ENCODE peak calls at places on chromosome 16, in seven cellular contexts. W is ELF-1; L is memory B cell; U is AG09319; G is stimulated activated CD4-positive, alpha-beta T cell treated with anti-CD3 and anti-CD28 coated beads, Interleukin-4, amount 100 ng/mL, for 1 hour; A is NCI-H69; K is type B pancreatic cell. T is an unnamed sample.

GRCh38 chr16:46607529-46607928 is 13.7 kb downstream of the SHCBP1 start:
- DNase-seq in L (no peak), W (no peak), G (no peak), U (peak; percentile 54), A (peak; percentile 20), K (no peak), T (no peak)

GRCh38 chr16:57479043-57479421 is 7.3 kb downstream of the DOK4 start:
- DNase-seq in K (no peak), G (no peak), A (peak; percentile 44), W (no peak), U (no peak), L (no peak), T (no peak)

GRCh38 chr16:50588276-50588675 is 40.1 kb downstream of the NKD1 start:
- DNase-seq in A (peak; percentile 40), U (no peak), L (no peak), G (no peak), W (no peak), K (no peak), T (no peak)

GRCh38 chr16:73713817-73714495 is 582.7 kb upstream of the PSMD7 start:
- DNase-seq in W (peak; percentile 39), K (no peak), A (peak; percentile 25), U (no peak), G (no peak), L (no peak), T (no peak)

GRCh38 chr16:27685802-27686201 is 135.9 kb downstream of the KATNIP start:
- DNase-seq in W (no peak), L (no peak), G (no peak), U (peak; percentile 7), K (no peak), A (peak; percentile 52), T (no peak)

GRCh38 chr16:81551141-81551808 is 106.7 kb downstream of the CMIP start:
- DNase-seq in K (no peak), W (no peak), L (no peak), G (no peak), U (no peak), A (no peak), T (no peak)

GRCh38 chr16:78770353-78771091 is 671.1 kb downstream of the WWOX start:
- DNase-seq in U (no peak), G (peak; percentile 80), L (peak; percentile 87), K (no peak), W (peak; percentile 90), A (no peak), T (peak; percentile 70)

GRCh38 chr16:17416461-17417221 is 54.1 kb downstream of the XYLT1 start:
- DNase-seq in W (peak; percentile 77), K (no peak), L (peak; percentile 57), G (peak; percentile 30), A (no peak), U (no peak), T (peak; percentile 57)

GRCh38 chr16:19745286-19746018 is 27.4 kb downstream of the IQCK start:
- DNase-seq in W (no peak), K (no peak), U (peak; percentile 11), A (no peak), L (no peak), G (no peak), T (no peak)

GRCh38 chr16:76955629-76956028 is 235.4 kb upstream of the MON1B start:
- DNase-seq in G (no peak), W (no peak), A (no peak), K (no peak), U (no peak), L (no peak), T (no peak)

GRCh38 chr16:86018487-86018886 is 119.5 kb downstream of the IRF8 start:
- DNase-seq in K (no peak), G (no peak), A (no peak), U (no peak), W (peak; percentile 30), L (peak; percentile 41), T (peak; percentile 18)

GRCh38 chr16:62853887-62854286 is 817.6 kb upstream of the CDH8 start:
- DNase-seq in U (no peak), L (no peak), W (no peak), G (no peak), A (peak; percentile 74), K (no peak), T (no peak)

GRCh38 chr16:5033256-5034166 is at the start of gene NAGPA:
- DNase-seq in A (peak; percentile 92), G (peak; percentile 84), U (peak; percentile 55), L (peak; percentile 84), W (peak; percentile 85), K (peak; percentile 89), T (peak; percentile 82)

GRCh38 chr16:81061855-81062608 is 15.0 kb downstream of the C16orf46 start:
- DNase-seq in G (no peak), W (no peak), U (no peak), K (no peak), L (no peak), A (no peak), T (no peak)

GRCh38 chr16:17365211-17365541 is 105.6 kb downstream of the XYLT1 start:
- DNase-seq in A (no peak), W (no peak), K (no peak), L (no peak), U (no peak), G (no peak), T (no peak)

GRCh38 chr16:23640959-23641765 is at the start of the genes DCTN5 and PALB2:
- DNase-seq in W (peak; percentile 94), K (peak; percentile 89), A (peak; percentile 98), G (peak; percentile 84), L (peak; percentile 71), U (peak; percentile 77), T (peak; percentile 81)

GRCh38 chr16:86585821-86586611 is 7.7 kb downstream of the FOXL1 start:
- DNase-seq in A (no peak), G (no peak), L (no peak), W (no peak), U (peak; percentile 50), K (no peak), T (no peak)

GRCh38 chr16:64375386-64375980 is 746.4 kb downstream of the CDH11 start:
- DNase-seq in K (no peak), A (no peak), G (no peak), U (no peak), W (no peak), L (no peak), T (no peak)

GRCh38 chr16:68909099-68909733 is 65.9 kb downstream of the TANGO6 start:
- DNase-seq in K (no peak), A (no peak), W (no peak), U (no peak), G (no peak), L (no peak), T (no peak)

GRCh38 chr16:22123146-22123545 is 30.8 kb downstream of the VWA3A start:
- DNase-seq in L (no peak), U (no peak), W (no peak), G (no peak), K (no peak), A (no peak), T (no peak)